ENCODE peak calls at places on chromosomes 13 and 19, in six cellular contexts. One of them, this sample, is unnamed.
A peak's percentile ranks its signal among the peaks of the same experiment; 100 is the strongest.

GRCh38 chr13:72782717-72783116 is 784 bp downstream of the PIBF1 start:
- DNase-seq in brain microvascular endothelial cell: peak; percentile 7
- DNase-seq in choroid plexus epithelial cell: peak; percentile 22
- DNase-seq in tibial artery: no peak
- DNase-seq in cardiac muscle cell: peak; percentile 35
- DNase-seq in GM23338: no peak
- DNase-seq in this sample: peak; percentile 31

GRCh38 chr19:17358395-17358794 is 18.7 kb downstream of the PLVAP start:
- DNase-seq in brain microvascular endothelial cell: peak; percentile 66
- DNase-seq in choroid plexus epithelial cell: peak; percentile 69
- DNase-seq in tibial artery: peak; percentile 41
- DNase-seq in cardiac muscle cell: no peak
- DNase-seq in GM23338: no peak
- DNase-seq in this sample: peak; percentile 69

GRCh38 chr13:27194895-27195764 is 23.5 kb upstream of the USP12 start:
- DNase-seq in brain microvascular endothelial cell: peak; percentile 92
- DNase-seq in choroid plexus epithelial cell: peak; percentile 79
- DNase-seq in tibial artery: no peak
- DNase-seq in cardiac muscle cell: peak; percentile 87
- DNase-seq in GM23338: peak; percentile 45
- DNase-seq in this sample: peak; percentile 93

GRCh38 chr19:4200940-4201542 is 18.6 kb downstream of the ANKRD24 start:
- DNase-seq in brain microvascular endothelial cell: no peak
- DNase-seq in choroid plexus epithelial cell: no peak
- DNase-seq in tibial artery: no peak
- DNase-seq in cardiac muscle cell: no peak
- DNase-seq in GM23338: no peak
- DNase-seq in this sample: no peak

GRCh38 chr13:52849727-52850395 is 1.4 kb upstream of the PCDH8 start:
- DNase-seq in brain microvascular endothelial cell: no peak
- DNase-seq in choroid plexus epithelial cell: no peak
- DNase-seq in tibial artery: no peak
- DNase-seq in cardiac muscle cell: no peak
- DNase-seq in GM23338: peak; percentile 54
- DNase-seq in this sample: no peak

GRCh38 chr19:55930996-55931515 is 1.1 kb downstream of the NLRP13 start:
- DNase-seq in brain microvascular endothelial cell: no peak
- DNase-seq in choroid plexus epithelial cell: no peak
- DNase-seq in tibial artery: no peak
- DNase-seq in cardiac muscle cell: no peak
- DNase-seq in GM23338: no peak
- DNase-seq in this sample: no peak

GRCh38 chr13:29125145-29125933 is 305.2 kb downstream of the MTUS2 start:
- DNase-seq in brain microvascular endothelial cell: no peak
- DNase-seq in choroid plexus epithelial cell: no peak
- DNase-seq in tibial artery: no peak
- DNase-seq in cardiac muscle cell: no peak
- DNase-seq in GM23338: peak; percentile 37
- DNase-seq in this sample: no peak

GRCh38 chr13:103101500-103101899 is 35.3 kb upstream of the SLC10A2 start:
- DNase-seq in brain microvascular endothelial cell: no peak
- DNase-seq in choroid plexus epithelial cell: no peak
- DNase-seq in tibial artery: no peak
- DNase-seq in cardiac muscle cell: no peak
- DNase-seq in GM23338: no peak
- DNase-seq in this sample: no peak

GRCh38 chr19:7874080-7874856 is at the start of gene PRR36:
- DNase-seq in brain microvascular endothelial cell: no peak
- DNase-seq in choroid plexus epithelial cell: peak; percentile 29
- DNase-seq in tibial artery: no peak
- DNase-seq in cardiac muscle cell: no peak
- DNase-seq in GM23338: peak; percentile 91
- DNase-seq in this sample: no peak

GRCh38 chr19:17337675-17338439 is 504 bp downstream of the GTPBP3 start:
- DNase-seq in brain microvascular endothelial cell: no peak
- DNase-seq in choroid plexus epithelial cell: no peak
- DNase-seq in tibial artery: no peak
- DNase-seq in cardiac muscle cell: no peak
- DNase-seq in GM23338: peak; percentile 70
- DNase-seq in this sample: no peak

GRCh38 chr13:95834134-95834765 is 157.3 kb downstream of the DNAJC3 start:
- DNase-seq in brain microvascular endothelial cell: peak; percentile 49
- DNase-seq in choroid plexus epithelial cell: peak; percentile 76
- DNase-seq in tibial artery: peak; percentile 39
- DNase-seq in cardiac muscle cell: peak; percentile 81
- DNase-seq in GM23338: peak; percentile 67
- DNase-seq in this sample: peak; percentile 66

GRCh38 chr19:10431254-10431942 is 11.1 kb downstream of the PDE4A start:
- DNase-seq in brain microvascular endothelial cell: no peak
- DNase-seq in choroid plexus epithelial cell: no peak
- DNase-seq in tibial artery: peak; percentile 41
- DNase-seq in cardiac muscle cell: peak; percentile 36
- DNase-seq in GM23338: peak; percentile 49
- DNase-seq in this sample: no peak

GRCh38 chr13:59461411-59461810 is 702.3 kb downstream of the DIAPH3 start:
- DNase-seq in brain microvascular endothelial cell: no peak
- DNase-seq in choroid plexus epithelial cell: no peak
- DNase-seq in tibial artery: no peak
- DNase-seq in cardiac muscle cell: no peak
- DNase-seq in GM23338: no peak
- DNase-seq in this sample: no peak

GRCh38 chr13:20332361-20333096 is 100.4 kb upstream of the GJB6 start:
- DNase-seq in brain microvascular endothelial cell: no peak
- DNase-seq in choroid plexus epithelial cell: no peak
- DNase-seq in tibial artery: peak; percentile 42
- DNase-seq in cardiac muscle cell: peak; percentile 47
- DNase-seq in GM23338: no peak
- DNase-seq in this sample: no peak

GRCh38 chr13:26629260-26629659 is 71.8 kb downstream of the WASF3 start:
- DNase-seq in brain microvascular endothelial cell: peak; percentile 5
- DNase-seq in choroid plexus epithelial cell: peak; percentile 40
- DNase-seq in tibial artery: no peak
- DNase-seq in cardiac muscle cell: peak; percentile 8
- DNase-seq in GM23338: peak; percentile 44
- DNase-seq in this sample: no peak

GRCh38 chr13:95455782-95456181 is 96.7 kb upstream of the CLDN10 start:
- DNase-seq in brain microvascular endothelial cell: no peak
- DNase-seq in choroid plexus epithelial cell: no peak
- DNase-seq in tibial artery: no peak
- DNase-seq in cardiac muscle cell: no peak
- DNase-seq in GM23338: no peak
- DNase-seq in this sample: no peak

GRCh38 chr19:13817018-13817614 is 21.9 kb downstream of the ZSWIM4 start:
- DNase-seq in brain microvascular endothelial cell: no peak
- DNase-seq in choroid plexus epithelial cell: no peak
- DNase-seq in tibial artery: no peak
- DNase-seq in cardiac muscle cell: no peak
- DNase-seq in GM23338: peak; percentile 100
- DNase-seq in this sample: no peak

GRCh38 chr13:106755542-106755941 is 187.6 kb upstream of the ARGLU1 start:
- DNase-seq in brain microvascular endothelial cell: no peak
- DNase-seq in choroid plexus epithelial cell: no peak
- DNase-seq in tibial artery: no peak
- DNase-seq in cardiac muscle cell: no peak
- DNase-seq in GM23338: no peak
- DNase-seq in this sample: no peak

GRCh38 chr13:32905063-32905863 is 111.0 kb upstream of the KL start:
- DNase-seq in brain microvascular endothelial cell: no peak
- DNase-seq in choroid plexus epithelial cell: peak; percentile 24
- DNase-seq in tibial artery: no peak
- DNase-seq in cardiac muscle cell: no peak
- DNase-seq in GM23338: peak; percentile 14
- DNase-seq in this sample: no peak

GRCh38 chr13:47679391-47679790 is 321.7 kb downstream of the SUCLA2 start:
- DNase-seq in brain microvascular endothelial cell: peak; percentile 65
- DNase-seq in choroid plexus epithelial cell: peak; percentile 90
- DNase-seq in tibial artery: no peak
- DNase-seq in cardiac muscle cell: peak; percentile 73
- DNase-seq in GM23338: no peak
- DNase-seq in this sample: peak; percentile 71

GRCh38 chr13:111431241-111431640 is 110.8 kb downstream of the TEX29 start:
- DNase-seq in brain microvascular endothelial cell: no peak
- DNase-seq in choroid plexus epithelial cell: no peak
- DNase-seq in tibial artery: no peak
- DNase-seq in cardiac muscle cell: no peak
- DNase-seq in GM23338: no peak
- DNase-seq in this sample: no peak

GRCh38 chr13:77832339-77833100 is 86.1 kb downstream of the EDNRB start:
- DNase-seq in brain microvascular endothelial cell: no peak
- DNase-seq in choroid plexus epithelial cell: peak; percentile 5
- DNase-seq in tibial artery: no peak
- DNase-seq in cardiac muscle cell: peak; percentile 86
- DNase-seq in GM23338: no peak
- DNase-seq in this sample: peak; percentile 8

DNA sequence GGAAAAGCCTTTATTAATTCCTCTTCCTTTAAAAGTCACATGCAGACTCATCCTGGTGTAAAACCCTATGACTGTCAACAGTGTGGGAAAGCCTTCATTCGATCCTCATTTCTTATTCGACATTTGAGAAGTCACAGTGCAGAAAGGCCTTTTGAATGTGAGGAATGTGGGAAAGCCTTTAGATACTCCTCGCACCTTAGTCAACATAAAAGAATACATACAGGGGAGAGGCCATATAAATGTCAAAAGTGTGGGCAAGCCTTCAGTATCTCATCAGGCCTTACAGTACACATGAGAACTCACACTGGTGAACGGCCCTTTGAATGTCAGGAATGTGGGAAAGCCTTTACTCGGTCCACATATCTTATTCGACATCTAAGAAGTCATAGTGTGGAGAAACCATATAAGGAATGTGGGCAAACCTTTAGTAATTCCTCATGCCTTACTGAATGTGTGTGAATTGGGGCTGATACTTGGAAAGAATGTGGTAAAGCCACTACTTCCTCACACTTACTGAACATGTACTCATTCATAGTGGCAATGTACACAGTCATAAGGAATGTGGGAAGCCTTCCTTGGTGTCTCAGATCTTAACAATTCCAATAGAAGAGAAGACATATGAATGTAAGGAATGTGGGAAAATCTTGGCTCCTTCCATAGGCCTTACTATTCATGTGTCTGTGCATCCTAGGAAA is 18.8 kb downstream of the ZNF559 start:
- DNase-seq in brain microvascular endothelial cell: no peak
- DNase-seq in choroid plexus epithelial cell: peak; percentile 2
- DNase-seq in tibial artery: no peak
- DNase-seq in cardiac muscle cell: no peak
- DNase-seq in GM23338: peak; percentile 14
- DNase-seq in this sample: peak; percentile 9
- H3K4me3 ChIP-seq in brain microvascular endothelial cell: no peak overlapping the region
- H3K4me3 ChIP-seq in choroid plexus epithelial cell: no peak overlapping the region
- H3K4me3 ChIP-seq in tibial artery: no peak overlapping the region
- H3K4me3 ChIP-seq in cardiac muscle cell: no peak overlapping the region
- H3K4me3 ChIP-seq in GM23338: peak overlapping the region; percentile 12
- H3K4me3 ChIP-seq in this sample: no peak overlapping the region

DNA sequence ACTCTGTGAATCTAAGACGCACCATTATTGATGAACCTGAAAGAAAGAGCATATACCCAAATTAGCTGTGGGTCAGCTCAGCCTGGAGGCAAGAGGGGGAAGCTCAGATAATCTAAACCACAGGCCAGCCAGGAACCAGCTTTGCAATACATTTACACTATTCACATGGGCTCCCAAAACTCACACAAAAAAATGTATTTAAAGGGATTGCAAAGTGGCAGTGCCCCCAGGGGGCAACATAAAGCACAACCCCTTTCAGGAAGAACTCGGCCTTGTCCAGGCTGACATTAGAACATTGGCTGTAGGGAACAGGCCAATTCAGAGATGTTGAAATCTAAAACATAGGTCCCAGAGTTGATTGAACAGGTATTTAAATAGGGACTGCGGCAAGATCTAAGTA is 3.2 kb upstream of the PROZ start:
- DNase-seq in brain microvascular endothelial cell: no peak
- DNase-seq in choroid plexus epithelial cell: no peak
- DNase-seq in tibial artery: no peak
- DNase-seq in cardiac muscle cell: no peak
- DNase-seq in GM23338: no peak
- DNase-seq in this sample: no peak
- TF ChIP-seq CTCF in brain microvascular endothelial cell: no peak
- TF ChIP-seq CTCF in choroid plexus epithelial cell: no peak
- TF ChIP-seq CTCF in tibial artery: no peak
- TF ChIP-seq CTCF in cardiac muscle cell: no peak
- TF ChIP-seq CTCF in GM23338: peak; percentile 17
- TF ChIP-seq CTCF in this sample: no peak

DNA sequence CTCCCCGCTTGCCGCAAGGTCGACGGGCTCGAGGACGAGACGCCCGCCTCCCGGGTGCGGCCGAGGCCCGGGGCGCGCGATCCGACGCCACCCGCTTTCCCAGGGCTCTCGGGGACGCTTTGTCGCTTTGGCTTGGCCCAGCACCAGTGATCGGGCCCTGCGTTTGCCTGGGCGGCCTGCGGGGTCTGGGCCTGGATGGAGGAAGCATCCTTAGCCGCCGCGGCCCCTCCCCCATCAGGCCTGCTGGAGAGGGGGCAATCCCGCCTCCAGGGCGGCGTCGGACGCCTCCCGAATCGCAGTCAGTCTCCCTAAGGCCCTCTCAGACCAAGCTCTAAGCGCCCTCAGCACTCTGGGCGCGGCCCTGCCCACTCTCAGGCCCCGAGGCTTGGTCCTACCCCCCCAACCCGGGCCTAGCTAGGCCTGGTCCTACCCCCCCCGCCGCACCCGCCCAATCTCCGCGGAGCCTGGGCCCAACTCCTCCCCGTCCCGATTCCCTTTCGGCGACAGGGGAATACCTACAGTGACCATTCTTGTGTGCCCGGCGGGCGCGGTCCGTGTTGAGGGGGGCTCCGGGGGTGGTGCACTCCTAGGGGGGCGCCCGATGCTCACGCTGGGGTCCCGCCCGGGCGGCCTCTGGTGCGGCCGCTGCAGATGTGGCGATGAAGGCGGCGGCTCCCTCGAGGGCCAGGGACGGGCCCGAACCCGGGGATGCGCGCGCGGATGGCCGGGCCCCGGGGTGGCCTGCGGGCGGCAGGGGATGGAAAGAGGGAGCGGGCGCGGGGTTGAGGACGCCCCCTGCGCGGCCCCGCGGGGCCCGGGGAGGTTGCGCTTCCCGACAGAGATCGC is 542 bp downstream of the ELAVL3 start:
- DNase-seq in brain microvascular endothelial cell: no peak
- DNase-seq in choroid plexus epithelial cell: no peak
- DNase-seq in tibial artery: no peak
- DNase-seq in cardiac muscle cell: no peak
- DNase-seq in GM23338: peak; percentile 46
- DNase-seq in this sample: no peak
- H3K4me3 ChIP-seq in brain microvascular endothelial cell: no peak overlapping the region
- H3K4me3 ChIP-seq in choroid plexus epithelial cell: no peak overlapping the region
- H3K4me3 ChIP-seq in tibial artery: peak overlapping the region; percentile 18
- H3K4me3 ChIP-seq in cardiac muscle cell: no peak overlapping the region
- H3K4me3 ChIP-seq in GM23338: peak overlapping the region; percentile 61
- H3K4me3 ChIP-seq in this sample: no peak overlapping the region

DNA sequence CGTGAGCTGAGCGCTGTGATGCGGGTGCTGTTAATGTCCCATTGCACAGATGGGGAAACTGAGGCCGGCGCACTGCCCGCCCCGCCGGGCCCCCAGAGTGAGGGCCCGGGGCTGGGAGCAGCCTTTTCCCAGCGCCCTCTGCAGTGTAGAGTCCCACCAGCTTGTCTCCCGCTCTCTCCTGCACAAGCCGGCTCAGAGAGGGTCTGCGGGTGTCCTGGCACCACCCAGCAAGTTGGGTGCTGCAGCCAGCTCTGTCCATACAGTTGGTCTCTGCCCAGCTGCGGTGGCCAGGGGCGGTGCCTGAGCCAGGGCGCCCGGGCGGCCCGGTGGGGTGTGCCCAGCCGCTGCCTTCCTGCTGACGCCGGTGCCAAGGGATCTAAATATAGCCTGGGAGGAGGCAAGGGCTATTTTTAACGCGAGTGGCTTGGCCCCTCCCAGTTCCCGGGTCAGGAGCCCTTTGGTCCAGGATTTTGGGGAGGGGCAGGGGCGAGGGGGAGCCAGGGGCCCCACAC is 19.3 kb downstream of the GADD45B start:
- DNase-seq in brain microvascular endothelial cell: no peak
- DNase-seq in choroid plexus epithelial cell: peak; percentile 58
- DNase-seq in tibial artery: peak; percentile 84
- DNase-seq in cardiac muscle cell: peak; percentile 70
- DNase-seq in GM23338: no peak
- DNase-seq in this sample: peak; percentile 61
- TF ChIP-seq CTCF in brain microvascular endothelial cell: peak; percentile 1
- TF ChIP-seq CTCF in choroid plexus epithelial cell: no peak
- TF ChIP-seq CTCF in tibial artery: peak; percentile 8
- TF ChIP-seq CTCF in cardiac muscle cell: peak; percentile 6
- TF ChIP-seq CTCF in GM23338: no peak
- TF ChIP-seq CTCF in this sample: no peak

This sample was measured in astrocyte of the spinal cord.